ENCODE peak calls at places on chromosomes 6 and 20, in four cellular contexts. C is K562, Q is GM12878, G is HepG2. Y is an unnamed sample.

GRCh38 chr6:46862381-46862780 is 59.4 kb downstream of the ADGRF5 start:
- DNase-seq in C (no peak), Q (no peak), G (no peak), Y (no peak)

GRCh38 chr20:36562724-36563123 is 10.7 kb upstream of the TGIF2 start:
- DNase-seq in C (no peak), Q (no peak), G (no peak), Y (no peak)

GRCh38 chr6:4421837-4422236 is 286.5 kb upstream of the ECI2 start:
- DNase-seq in C (no peak), Q (no peak), G (no peak), Y (no peak)

GRCh38 chr20:33445881-33446615 is 2.5 kb upstream of the SNTA1 start:
- DNase-seq in C (no peak), Q (no peak), G (no peak), Y (no peak)

GRCh38 chr6:148513145-148514071 is 170.8 kb downstream of the SASH1 start:
- DNase-seq in C (no peak), Q (no peak), G (no peak), Y (no peak)

GRCh38 chr20:63471719-63472158 is 716 bp downstream of the KCNQ2 start:
- DNase-seq in C (no peak), Q (no peak), G (no peak), Y (no peak)

GRCh38 chr6:193773-194310 is 98.4 kb upstream of the DUSP22 start:
- DNase-seq in C (no peak), Q (peak; percentile 93), G (no peak), Y (no peak)

GRCh38 chr6:46191961-46192360 is 21.2 kb upstream of the ENPP5 start:
- DNase-seq in C (no peak), Q (no peak), G (no peak), Y (no peak)

GRCh38 chr6:37946021-37946420 is 126.5 kb downstream of the ZFAND3 start:
- DNase-seq in C (no peak), Q (no peak), G (no peak), Y (no peak)

GRCh38 chr6:25370175-25371036 is 91.2 kb downstream of the CARMIL1 start:
- DNase-seq in C (no peak), Q (no peak), G (no peak), Y (no peak)

GRCh38 chr6:125415921-125416320 is 114.2 kb upstream of the HDDC2 start:
- DNase-seq in C (no peak), Q (no peak), G (no peak), Y (no peak)

GRCh38 chr6:160791459-160791858 is 89.4 kb downstream of the PLG start:
- DNase-seq in C (no peak), Q (peak; percentile 74), G (no peak), Y (no peak)

GRCh38 chr20:19934792-19935491 is 82.2 kb upstream of the NAA20 start:
- DNase-seq in C (no peak), Q (no peak), G (no peak), Y (no peak)

GRCh38 chr20:2206957-2207769 is 88.6 kb upstream of the TGM3 start:
- DNase-seq in C (peak; percentile 34), Q (peak; percentile 19), G (peak; percentile 53), Y (peak; percentile 93)

GRCh38 chr6:99216959-99217358 is 132.5 kb downstream of the FAXC start:
- DNase-seq in C (no peak), Q (no peak), G (no peak), Y (no peak)

GRCh38 chr6:132907231-132907630 is 92.9 kb downstream of the RPS12 start:
- DNase-seq in C (no peak), Q (no peak), G (no peak), Y (no peak)

GRCh38 chr6:16622193-16622592 is 139.1 kb downstream of the ATXN1 start:
- DNase-seq in C (no peak), Q (no peak), G (no peak), Y (no peak)

DNA sequence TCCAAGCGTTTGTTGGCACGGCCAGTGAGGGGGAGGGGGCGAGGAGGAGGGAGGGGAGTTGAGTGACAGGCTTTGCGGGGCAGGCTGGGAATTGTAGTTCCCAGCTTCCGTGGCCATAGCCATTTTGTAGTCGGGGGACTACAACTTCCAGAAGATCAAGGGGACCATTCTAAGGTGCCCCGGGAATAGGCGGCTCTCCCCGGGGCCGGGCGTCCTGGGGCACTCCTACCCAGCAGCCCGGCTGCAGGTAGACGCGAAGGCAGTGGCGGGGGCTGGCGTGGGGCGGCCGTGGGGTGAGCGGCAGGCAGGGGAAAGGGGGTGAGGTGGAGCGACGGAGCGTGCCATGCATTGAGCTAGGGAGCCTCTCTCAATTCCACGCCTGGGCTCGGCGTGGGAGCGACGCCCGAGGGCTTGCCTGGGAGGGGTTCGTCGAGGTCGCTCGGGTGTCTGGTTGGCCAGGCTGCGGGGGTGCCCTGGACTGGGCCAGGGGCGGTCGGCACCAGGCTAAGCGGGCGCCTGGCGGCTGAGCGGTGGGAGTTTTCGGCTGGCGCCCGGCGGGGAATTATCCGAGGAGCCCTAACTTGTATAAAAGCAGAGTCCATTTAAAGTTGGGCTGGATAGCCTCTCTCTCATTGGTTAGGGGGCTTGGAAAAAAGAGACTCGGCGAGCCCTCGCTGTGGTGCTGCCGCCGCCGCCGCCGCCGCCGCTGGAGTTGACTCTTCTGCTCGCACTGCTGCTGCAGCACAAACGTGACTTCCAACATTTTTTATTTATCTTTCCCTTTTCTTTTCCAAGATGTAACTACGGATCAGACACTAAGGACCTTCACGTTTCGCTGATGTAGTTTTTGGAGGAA is at the start of gene JARID2:
- DNase-seq in C (peak; percentile 80), Q (peak; percentile 91), G (peak; percentile 97), Y (peak; percentile 97)
- TF ChIP-seq EP300 in C (peak; percentile 14), Q (no peak), G (no peak), Y (no peak)

GRCh38 chr6:130932956-130933355 is 105.8 kb downstream of the SMLR1 start:
- DNase-seq in C (no peak), Q (no peak), G (no peak), Y (no peak)
- H3K4me3 ChIP-seq in C (no peak overlapping the region), Q (no peak overlapping the region), G (peak overlapping the region; percentile 34), Y (no peak overlapping the region)

GRCh38 chr6:166747644-166748595 is 120.9 kb upstream of the RPS6KA2 start:
- DNase-seq in C (no peak), Q (no peak), G (no peak), Y (peak; percentile 76)

GRCh38 chr6:166749666-166750065 is 122.6 kb upstream of the RPS6KA2 start:
- DNase-seq in C (no peak), Q (no peak), G (no peak), Y (no peak)

GRCh38 chr6:166752097-166752496 is 125.0 kb upstream of the RPS6KA2 start:
- DNase-seq in C (no peak), Q (peak; percentile 28), G (no peak), Y (no peak)

GRCh38 chr6:166751051-166751595 is 124.1 kb upstream of the RPS6KA2 start:
- DNase-seq in C (no peak), Q (no peak), G (no peak), Y (peak; percentile 50)

GRCh38 chr6:166750125-166750793 is 123.2 kb upstream of the RPS6KA2 start:
- DNase-seq in C (no peak), Q (no peak), G (no peak), Y (no peak)
- TF ChIP-seq NFIC in C (no peak), Q (no peak), G (no peak), Y (no peak)

GRCh38 chr6:69038841-69039240 is 403.8 kb downstream of the ADGRB3 start:
- DNase-seq in C (no peak), Q (no peak), G (no peak), Y (no peak)
- TF ChIP-seq EP300 in C (no peak), Q (no peak), G (no peak), Y (no peak)

DNA sequence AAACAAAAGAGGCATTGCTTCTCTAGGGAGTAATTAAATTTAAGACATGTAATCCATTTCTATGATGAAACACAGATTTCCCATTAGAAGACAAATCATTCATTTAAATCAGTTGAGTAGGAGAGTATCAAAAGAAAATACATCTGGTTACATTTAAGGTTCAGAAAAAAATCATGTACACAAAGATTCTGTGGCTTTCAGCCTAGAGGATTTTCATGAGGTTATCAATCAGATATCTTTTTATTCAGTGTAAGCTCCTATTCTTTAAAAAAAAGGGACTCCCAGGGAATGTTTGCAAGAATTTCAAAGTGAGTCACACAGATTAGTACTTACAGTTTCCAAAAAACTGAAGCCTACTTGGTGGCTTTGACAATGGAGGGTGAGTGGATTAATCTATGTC is 24.9 kb downstream of the COL21A1 start:
- DNase-seq in C (no peak), Q (no peak), G (no peak), Y (no peak)
- H3K4me3 ChIP-seq in C (no peak overlapping the region), Q (no peak overlapping the region), G (no peak overlapping the region), Y (no peak overlapping the region)